ENCODE peak calls at places on chromosomes 16 and 17, in nine cellular contexts. R is Peyer's patch; Y is stimulated activated CD4-positive, alpha-beta T cell treated with anti-CD3 and anti-CD28 coated beads, TNF-alpha, amount 100 ng/mL, for 24 hours; N is PC-3; X is effector CD4-positive, alpha-beta T cell; T is T-helper 1 cell; D is HEK293T; C is frontal cortex; M is AG08396. S is an unnamed sample.

GRCh38 chr17:18382441-18383078 is 5.0 kb downstream of the EVPLL start:
- DNase-seq in D (no peak), N (no peak), R (no peak), X (no peak), C (no peak), T (no peak), M (no peak), Y (no peak), S (no peak)

GRCh38 chr17:37060094-37060493 is 111.3 kb downstream of the AATF start:
- DNase-seq in N (no peak), R (no peak), D (no peak), C (no peak), M (no peak), T (no peak), Y (no peak), X (no peak), S (no peak)

GRCh38 chr16:66874079-66874775 is 6.1 kb upstream of the PDP2 start:
- DNase-seq in Y (no peak), T (no peak), R (no peak), N (peak; percentile 8), X (no peak), D (no peak), C (no peak), M (no peak), S (no peak)

GRCh38 chr17:50631908-50632571 is 2.6 kb upstream of the ABCC3 start:
- DNase-seq in N (peak; percentile 73), C (no peak), Y (no peak), R (no peak), D (no peak), X (no peak), M (no peak), T (no peak), S (no peak)

GRCh38 chr17:60141111-60142018 is 8.4 kb upstream of the CA4 start:
- DNase-seq in M (no peak), X (no peak), T (no peak), C (no peak), Y (no peak), N (no peak), R (no peak), D (no peak), S (no peak)

GRCh38 chr17:28473542-28473941 is at the start of gene SLC13A2:
- DNase-seq in C (no peak), T (no peak), D (no peak), R (peak; percentile 80), Y (no peak), X (no peak), N (no peak), M (no peak), S (no peak)

GRCh38 chr16:85370881-85371651 is 242.1 kb upstream of the GSE1 start:
- DNase-seq in M (peak; percentile 55), X (no peak), D (no peak), N (no peak), R (peak; percentile 73), Y (no peak), C (no peak), T (no peak), S (no peak)

GRCh38 chr16:57310801-57311200 is 26.3 kb upstream of the PLLP start:
- DNase-seq in X (no peak), R (no peak), N (no peak), T (no peak), Y (no peak), C (no peak), M (no peak), D (no peak), S (no peak)

GRCh38 chr17:7043544-7044268 is at the start of gene SLC16A11:
- DNase-seq in Y (peak; percentile 46), M (peak; percentile 62), R (peak; percentile 83), T (no peak), C (no peak), N (no peak), X (no peak), D (no peak), S (no peak)

GRCh38 chr17:28416703-28417311 is 10.8 kb upstream of the SLC46A1 start:
- DNase-seq in M (peak; percentile 69), D (peak; percentile 65), R (peak; percentile 85), T (no peak), Y (peak; percentile 45), N (peak; percentile 62), X (peak; percentile 32), C (no peak), S (peak; percentile 29)

GRCh38 chr17:35666967-35667552 is 64.4 kb upstream of the RASL10B start:
- DNase-seq in T (no peak), D (no peak), R (peak; percentile 60), M (no peak), N (no peak), X (no peak), Y (no peak), C (no peak), S (no peak)

GRCh38 chr17:9329251-9329921 is 246.2 kb downstream of the STX8 start:
- DNase-seq in T (no peak), R (no peak), C (no peak), D (no peak), X (no peak), N (no peak), Y (no peak), M (no peak), S (no peak)

GRCh38 chr17:17412331-17412730 is 64.5 kb upstream of the MED9 start:
- DNase-seq in T (no peak), D (no peak), Y (no peak), M (peak; percentile 56), X (no peak), N (peak; percentile 71), C (no peak), R (no peak), S (no peak)

GRCh38 chr17:78046923-78047322 is 81.6 kb downstream of the TMC6 start:
- DNase-seq in R (no peak), T (no peak), C (no peak), Y (no peak), M (no peak), N (peak; percentile 30), X (no peak), D (no peak), S (no peak)

GRCh38 chr17:51120357-51120738 is 320 bp downstream of the SPAG9 start:
- DNase-seq in N (no peak), R (peak; percentile 75), D (peak; percentile 39), T (peak; percentile 37), Y (peak; percentile 42), X (peak; percentile 40), C (peak; percentile 56), M (peak; percentile 62), S (peak; percentile 30)

GRCh38 chr16:84117482-84117843 is 721 bp upstream of the MBTPS1 start:
- DNase-seq in X (peak; percentile 9), M (peak; percentile 17), N (peak; percentile 7), T (no peak), C (peak; percentile 35), D (peak; percentile 25), R (no peak), Y (peak; percentile 41), S (peak; percentile 18)

GRCh38 chr17:38702166-38702899 is 2.7 kb upstream of the MLLT6 start:
- DNase-seq in X (peak; percentile 75), R (peak; percentile 94), N (peak; percentile 79), D (peak; percentile 73), C (peak; percentile 84), Y (peak; percentile 80), M (peak; percentile 93), T (peak; percentile 73), S (no peak)

GRCh38 chr17:57608369-57609124 is 136.6 kb downstream of the CCDC182 start:
- DNase-seq in C (no peak), D (no peak), M (no peak), N (no peak), T (no peak), X (no peak), Y (no peak), R (no peak), S (no peak)

GRCh38 chr17:42180922-42181850 is at the start of gene KCNH4:
- DNase-seq in X (peak; percentile 75), R (peak; percentile 92), C (peak; percentile 96), Y (peak; percentile 91), T (peak; percentile 84), N (no peak), M (peak; percentile 92), D (peak; percentile 85), S (peak; percentile 78)

GRCh38 chr16:30166202-30166902 is 17.1 kb upstream of the CORO1A start:
- DNase-seq in R (peak; percentile 48), D (no peak), N (no peak), C (peak; percentile 28), Y (no peak), M (no peak), T (no peak), X (no peak), S (peak; percentile 62)

GRCh38 chr17:17070931-17071330 is 28.7 kb downstream of the MPRIP start:
- DNase-seq in Y (no peak), X (no peak), M (no peak), D (no peak), N (no peak), C (no peak), R (peak; percentile 83), T (no peak), S (no peak)

GRCh38 chr17:58189436-58190146 is 2.9 kb upstream of the EPX start:
- DNase-seq in D (no peak), M (peak; percentile 89), Y (no peak), C (peak; percentile 59), X (no peak), R (peak; percentile 58), N (peak; percentile 98), T (no peak), S (no peak)

GRCh38 chr17:859461-860195 is 77.5 kb downstream of the MRM3 start:
- DNase-seq in X (no peak), D (no peak), T (no peak), R (no peak), Y (no peak), N (no peak), M (peak; percentile 32), C (no peak), S (no peak)

GRCh38 chr16:785563-786535 is 2.3 kb downstream of the RPUSD1 start:
- DNase-seq in R (peak; percentile 88), T (peak; percentile 68), X (peak; percentile 67), N (peak; percentile 48), D (peak; percentile 68), M (peak; percentile 82), Y (peak; percentile 77), C (peak; percentile 70), S (peak; percentile 51)

GRCh38 chr16:88387177-88387576 is 4.4 kb downstream of the ZNF469 start:
- DNase-seq in X (no peak), M (no peak), Y (no peak), R (no peak), D (no peak), N (no peak), T (no peak), C (no peak), S (no peak)

GRCh38 chr16:55655709-55656694 is at the start of gene SLC6A2:
- DNase-seq in M (peak; percentile 38), T (no peak), Y (no peak), R (peak; percentile 27), N (no peak), C (peak; percentile 30), X (no peak), D (peak; percentile 34), S (no peak)

GRCh38 chr17:82237083-82237745 is 8.4 kb downstream of the SLC16A3 start:
- DNase-seq in Y (no peak), X (no peak), D (no peak), C (no peak), R (peak; percentile 55), T (no peak), N (no peak), M (no peak), S (no peak)

GRCh38 chr17:78883533-78884131 is 19.4 kb downstream of the CEP295NL start:
- DNase-seq in T (no peak), D (no peak), Y (no peak), N (peak; percentile 95), C (peak; percentile 83), X (no peak), M (peak; percentile 93), R (peak; percentile 72), S (no peak)

GRCh38 chr16:85781156-85781555 is 18.2 kb downstream of the EMC8 start:
- DNase-seq in X (no peak), M (no peak), N (no peak), T (no peak), D (no peak), Y (no peak), C (no peak), R (no peak), S (no peak)

GRCh38 chr16:87949071-87949744 is 2.0 kb upstream of the BANP start:
- DNase-seq in X (no peak), C (no peak), R (peak; percentile 69), N (no peak), T (no peak), M (no peak), Y (no peak), D (no peak), S (no peak)

GRCh38 chr16:87434146-87434667 is 42.1 kb downstream of the MAP1LC3B start:
- DNase-seq in M (no peak), T (no peak), Y (no peak), R (no peak), X (no peak), N (no peak), C (no peak), D (no peak), S (no peak)

S was measured in GM18507.